ENCODE peak calls at places on chromosomes 13 and 19, in ten cellular contexts. One of them, this sample, is unnamed.

GRCh38 chr13:45592758-45593157 is 22.8 kb downstream of the ERICH6B start:
- DNase-seq in tibial nerve: no peak
- DNase-seq in A549: no peak
- DNase-seq in GM12891: no peak
- DNase-seq in right lobe of liver: no peak
- DNase-seq in uterus: no peak
- DNase-seq in adrenal gland: no peak
- DNase-seq in IMR-90: no peak
- DNase-seq in endothelial cell of umbilical vein: no peak
- DNase-seq in GM12892: no peak
- DNase-seq in this sample: no peak

GRCh38 chr13:74571811-74572210 is 437.6 kb upstream of the KLF12 start:
- DNase-seq in tibial nerve: no peak
- DNase-seq in A549: no peak
- DNase-seq in GM12891: no peak
- DNase-seq in right lobe of liver: no peak
- DNase-seq in uterus: no peak
- DNase-seq in adrenal gland: no peak
- DNase-seq in IMR-90: no peak
- DNase-seq in endothelial cell of umbilical vein: no peak
- DNase-seq in GM12892: no peak
- DNase-seq in this sample: peak; percentile 20

GRCh38 chr19:31349160-31349881 is at the start of gene TSHZ3:
- DNase-seq in tibial nerve: peak; percentile 72
- DNase-seq in A549: peak; percentile 43
- DNase-seq in GM12891: no peak
- DNase-seq in right lobe of liver: peak; percentile 80
- DNase-seq in uterus: peak; percentile 86
- DNase-seq in adrenal gland: peak; percentile 79
- DNase-seq in IMR-90: peak; percentile 87
- DNase-seq in endothelial cell of umbilical vein: peak; percentile 22
- DNase-seq in GM12892: no peak
- DNase-seq in this sample: no peak

GRCh38 chr19:55087542-55087935 is 11.9 kb downstream of the EPS8L1 start:
- DNase-seq in tibial nerve: no peak
- DNase-seq in A549: no peak
- DNase-seq in GM12891: no peak
- DNase-seq in right lobe of liver: no peak
- DNase-seq in uterus: no peak
- DNase-seq in adrenal gland: no peak
- DNase-seq in IMR-90: peak; percentile 16
- DNase-seq in endothelial cell of umbilical vein: no peak
- DNase-seq in GM12892: no peak
- DNase-seq in this sample: no peak

GRCh38 chr19:14566712-14567077 is 5.2 kb downstream of the NDUFB7 start:
- DNase-seq in tibial nerve: no peak
- DNase-seq in A549: no peak
- DNase-seq in GM12891: no peak
- DNase-seq in right lobe of liver: no peak
- DNase-seq in uterus: no peak
- DNase-seq in adrenal gland: no peak
- DNase-seq in IMR-90: no peak
- DNase-seq in endothelial cell of umbilical vein: no peak
- DNase-seq in GM12892: no peak
- DNase-seq in this sample: no peak

GRCh38 chr13:27896726-27897125 is 23.1 kb upstream of the PDX1 start:
- DNase-seq in tibial nerve: no peak
- DNase-seq in A549: no peak
- DNase-seq in GM12891: no peak
- DNase-seq in right lobe of liver: no peak
- DNase-seq in uterus: no peak
- DNase-seq in adrenal gland: no peak
- DNase-seq in IMR-90: no peak
- DNase-seq in endothelial cell of umbilical vein: no peak
- DNase-seq in GM12892: no peak
- DNase-seq in this sample: no peak

GRCh38 chr19:54905908-54906511 is at the start of gene NCR1:
- DNase-seq in tibial nerve: no peak
- DNase-seq in A549: no peak
- DNase-seq in GM12891: no peak
- DNase-seq in right lobe of liver: no peak
- DNase-seq in uterus: no peak
- DNase-seq in adrenal gland: peak; percentile 24
- DNase-seq in IMR-90: no peak
- DNase-seq in endothelial cell of umbilical vein: peak; percentile 37
- DNase-seq in GM12892: no peak
- DNase-seq in this sample: no peak

GRCh38 chr19:35458821-35459391 is 10.8 kb downstream of the FFAR2 start:
- DNase-seq in tibial nerve: no peak
- DNase-seq in A549: no peak
- DNase-seq in GM12891: no peak
- DNase-seq in right lobe of liver: peak; percentile 80
- DNase-seq in uterus: no peak
- DNase-seq in adrenal gland: no peak
- DNase-seq in IMR-90: no peak
- DNase-seq in endothelial cell of umbilical vein: peak; percentile 22
- DNase-seq in GM12892: no peak
- DNase-seq in this sample: no peak

GRCh38 chr19:46631481-46631880 is 4.5 kb downstream of the GNG8 start:
- DNase-seq in tibial nerve: peak; percentile 64
- DNase-seq in A549: no peak
- DNase-seq in GM12891: no peak
- DNase-seq in right lobe of liver: no peak
- DNase-seq in uterus: peak; percentile 86
- DNase-seq in adrenal gland: no peak
- DNase-seq in IMR-90: peak; percentile 61
- DNase-seq in endothelial cell of umbilical vein: no peak
- DNase-seq in GM12892: no peak
- DNase-seq in this sample: no peak

GRCh38 chr13:48255090-48255489 is 22.1 kb downstream of the ITM2B start:
- DNase-seq in tibial nerve: no peak
- DNase-seq in A549: no peak
- DNase-seq in GM12891: no peak
- DNase-seq in right lobe of liver: no peak
- DNase-seq in uterus: no peak
- DNase-seq in adrenal gland: no peak
- DNase-seq in IMR-90: no peak
- DNase-seq in endothelial cell of umbilical vein: no peak
- DNase-seq in GM12892: no peak
- DNase-seq in this sample: no peak

GRCh38 chr13:37074703-37075102 is 15.2 kb upstream of the SUPT20H start:
- DNase-seq in tibial nerve: no peak
- DNase-seq in A549: no peak
- DNase-seq in GM12891: no peak
- DNase-seq in right lobe of liver: no peak
- DNase-seq in uterus: no peak
- DNase-seq in adrenal gland: no peak
- DNase-seq in IMR-90: peak; percentile 49
- DNase-seq in endothelial cell of umbilical vein: peak; percentile 30
- DNase-seq in GM12892: no peak
- DNase-seq in this sample: peak; percentile 15

GRCh38 chr13:24693862-24694471 is 13.8 kb downstream of the ATP12A start:
- DNase-seq in tibial nerve: no peak
- DNase-seq in A549: peak; percentile 70
- DNase-seq in GM12891: peak; percentile 63
- DNase-seq in right lobe of liver: no peak
- DNase-seq in uterus: no peak
- DNase-seq in adrenal gland: peak; percentile 59
- DNase-seq in IMR-90: peak; percentile 55
- DNase-seq in endothelial cell of umbilical vein: peak; percentile 47
- DNase-seq in GM12892: peak; percentile 54
- DNase-seq in this sample: peak; percentile 75

GRCh38 chr13:86633346-86633745 is 834.1 kb upstream of the SLITRK6 start:
- DNase-seq in tibial nerve: no peak
- DNase-seq in A549: no peak
- DNase-seq in GM12891: no peak
- DNase-seq in right lobe of liver: no peak
- DNase-seq in uterus: no peak
- DNase-seq in adrenal gland: no peak
- DNase-seq in IMR-90: no peak
- DNase-seq in endothelial cell of umbilical vein: no peak
- DNase-seq in GM12892: no peak
- DNase-seq in this sample: no peak

GRCh38 chr13:50410921-50411712 is 395.9 kb downstream of the KCNRG start:
- DNase-seq in tibial nerve: no peak
- DNase-seq in A549: peak; percentile 54
- DNase-seq in GM12891: no peak
- DNase-seq in right lobe of liver: no peak
- DNase-seq in uterus: no peak
- DNase-seq in adrenal gland: peak; percentile 69
- DNase-seq in IMR-90: peak; percentile 86
- DNase-seq in endothelial cell of umbilical vein: peak; percentile 94
- DNase-seq in GM12892: no peak
- DNase-seq in this sample: no peak

GRCh38 chr19:4007021-4007835 is at the start of gene PIAS4:
- DNase-seq in tibial nerve: peak; percentile 95
- DNase-seq in A549: peak; percentile 91
- DNase-seq in GM12891: peak; percentile 99
- DNase-seq in right lobe of liver: peak; percentile 96
- DNase-seq in uterus: peak; percentile 97
- DNase-seq in adrenal gland: peak; percentile 96
- DNase-seq in IMR-90: peak; percentile 90
- DNase-seq in endothelial cell of umbilical vein: peak; percentile 95
- DNase-seq in GM12892: peak; percentile 99
- DNase-seq in this sample: peak; percentile 99
- TF ChIP-seq POLR2A in tibial nerve: no peak
- TF ChIP-seq POLR2A in A549: peak; percentile 67
- TF ChIP-seq POLR2A in GM12891: peak; percentile 66
- TF ChIP-seq POLR2A in right lobe of liver: peak; percentile 72
- TF ChIP-seq POLR2A in uterus: peak; percentile 70
- TF ChIP-seq POLR2A in adrenal gland: peak; percentile 71
- TF ChIP-seq POLR2A in IMR-90: peak; percentile 52
- TF ChIP-seq POLR2A in endothelial cell of umbilical vein: peak; percentile 70
- TF ChIP-seq POLR2A in GM12892: peak; percentile 69
- TF ChIP-seq POLR2A in this sample: peak; percentile 57

DNA sequence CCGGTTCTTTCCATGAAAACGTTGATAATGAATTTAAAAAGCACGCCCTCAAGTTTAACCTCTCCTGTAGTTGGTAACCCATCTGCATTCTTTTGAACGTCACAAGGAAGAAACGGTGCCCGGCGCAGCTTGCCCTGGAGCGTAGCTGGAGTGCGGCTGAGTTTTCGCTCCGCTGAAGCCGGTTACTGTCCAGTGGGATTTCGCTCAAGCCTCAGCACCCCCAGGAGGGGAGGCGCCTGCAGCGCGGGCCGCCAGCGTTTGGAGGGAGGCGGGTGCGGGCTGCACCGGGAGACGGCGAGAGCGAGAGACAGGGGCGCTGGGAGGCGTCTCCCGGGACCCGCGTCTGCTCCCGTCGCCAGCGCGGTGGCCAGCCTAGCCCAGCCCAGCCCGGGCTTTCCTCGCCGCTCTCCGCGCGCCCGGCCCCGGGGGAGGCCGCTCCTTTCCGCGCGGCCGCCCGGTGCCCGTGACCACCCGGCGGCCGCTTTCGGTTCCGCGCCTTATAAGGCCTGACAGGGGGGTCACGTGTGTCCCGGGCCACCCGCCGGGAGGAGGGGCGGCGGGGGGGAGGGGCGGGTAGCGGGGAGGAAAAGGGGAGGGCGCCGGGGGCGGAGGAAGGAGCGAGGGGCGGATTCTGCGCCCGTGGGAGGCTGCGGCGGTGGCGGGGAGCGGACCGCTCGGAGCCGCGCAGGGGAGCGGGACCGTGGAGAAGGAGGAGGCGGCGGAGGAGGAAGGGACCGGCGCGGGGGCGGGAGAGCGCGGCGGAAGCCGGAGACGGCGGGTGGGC is 8.3 kb upstream of the DGKH start:
- DNase-seq in tibial nerve: peak; percentile 84
- DNase-seq in A549: peak; percentile 67
- DNase-seq in GM12891: peak; percentile 94
- DNase-seq in right lobe of liver: peak; percentile 95
- DNase-seq in uterus: peak; percentile 92
- DNase-seq in adrenal gland: peak; percentile 91
- DNase-seq in IMR-90: peak; percentile 86
- DNase-seq in endothelial cell of umbilical vein: peak; percentile 83
- DNase-seq in GM12892: peak; percentile 93
- DNase-seq in this sample: peak; percentile 93
- TF ChIP-seq POLR2A in tibial nerve: peak; percentile 69
- TF ChIP-seq POLR2A in A549: peak; percentile 53
- TF ChIP-seq POLR2A in GM12891: peak; percentile 88
- TF ChIP-seq POLR2A in right lobe of liver: peak; percentile 98
- TF ChIP-seq POLR2A in uterus: peak; percentile 95
- TF ChIP-seq POLR2A in adrenal gland: peak; percentile 93
- TF ChIP-seq POLR2A in IMR-90: peak; percentile 96
- TF ChIP-seq POLR2A in endothelial cell of umbilical vein: peak; percentile 93
- TF ChIP-seq POLR2A in GM12892: peak; percentile 98
- TF ChIP-seq POLR2A in this sample: peak; percentile 89

GRCh38 chr13:99498304-99499161 is 2.7 kb upstream of the TM9SF2 start:
- DNase-seq in tibial nerve: peak; percentile 87
- DNase-seq in A549: peak; percentile 91
- DNase-seq in GM12891: peak; percentile 77
- DNase-seq in right lobe of liver: peak; percentile 98
- DNase-seq in uterus: peak; percentile 97
- DNase-seq in adrenal gland: peak; percentile 98
- DNase-seq in IMR-90: peak; percentile 95
- DNase-seq in endothelial cell of umbilical vein: peak; percentile 95
- DNase-seq in GM12892: peak; percentile 82
- DNase-seq in this sample: peak; percentile 95
- TF ChIP-seq POLR2A in tibial nerve: no peak
- TF ChIP-seq POLR2A in A549: peak; percentile 14
- TF ChIP-seq POLR2A in GM12891: peak; percentile 44
- TF ChIP-seq POLR2A in right lobe of liver: peak; percentile 66
- TF ChIP-seq POLR2A in uterus: peak; percentile 58
- TF ChIP-seq POLR2A in adrenal gland: peak; percentile 62
- TF ChIP-seq POLR2A in IMR-90: no peak
- TF ChIP-seq POLR2A in endothelial cell of umbilical vein: peak; percentile 74
- TF ChIP-seq POLR2A in GM12892: peak; percentile 65
- TF ChIP-seq POLR2A in this sample: peak; percentile 70

GRCh38 chr19:38490861-38491260 is 57.4 kb downstream of the RYR1 start:
- DNase-seq in tibial nerve: no peak
- DNase-seq in A549: no peak
- DNase-seq in GM12891: no peak
- DNase-seq in right lobe of liver: no peak
- DNase-seq in uterus: no peak
- DNase-seq in adrenal gland: no peak
- DNase-seq in IMR-90: no peak
- DNase-seq in endothelial cell of umbilical vein: no peak
- DNase-seq in GM12892: no peak
- DNase-seq in this sample: no peak

GRCh38 chr19:38492147-38492813 is 58.8 kb downstream of the RYR1 start:
- DNase-seq in tibial nerve: no peak
- DNase-seq in A549: no peak
- DNase-seq in GM12891: no peak
- DNase-seq in right lobe of liver: no peak
- DNase-seq in uterus: no peak
- DNase-seq in adrenal gland: no peak
- DNase-seq in IMR-90: no peak
- DNase-seq in endothelial cell of umbilical vein: no peak
- DNase-seq in GM12892: no peak
- DNase-seq in this sample: no peak

GRCh38 chr19:38496116-38496515 is 62.6 kb downstream of the RYR1 start:
- DNase-seq in tibial nerve: no peak
- DNase-seq in A549: no peak
- DNase-seq in GM12891: no peak
- DNase-seq in right lobe of liver: no peak
- DNase-seq in uterus: no peak
- DNase-seq in adrenal gland: no peak
- DNase-seq in IMR-90: no peak
- DNase-seq in endothelial cell of umbilical vein: no peak
- DNase-seq in GM12892: no peak
- DNase-seq in this sample: no peak

GRCh38 chr19:38496603-38497487 is 63.4 kb downstream of the RYR1 start:
- DNase-seq in tibial nerve: no peak
- DNase-seq in A549: no peak
- DNase-seq in GM12891: no peak
- DNase-seq in right lobe of liver: no peak
- DNase-seq in uterus: peak; percentile 20
- DNase-seq in adrenal gland: peak; percentile 77
- DNase-seq in IMR-90: no peak
- DNase-seq in endothelial cell of umbilical vein: no peak
- DNase-seq in GM12892: no peak
- DNase-seq in this sample: no peak

GRCh38 chr19:38494379-38494778 is 60.9 kb downstream of the RYR1 start:
- DNase-seq in tibial nerve: no peak
- DNase-seq in A549: no peak
- DNase-seq in GM12891: no peak
- DNase-seq in right lobe of liver: no peak
- DNase-seq in uterus: no peak
- DNase-seq in adrenal gland: no peak
- DNase-seq in IMR-90: no peak
- DNase-seq in endothelial cell of umbilical vein: no peak
- DNase-seq in GM12892: no peak
- DNase-seq in this sample: no peak
- TF ChIP-seq POLR2A in tibial nerve: no peak
- TF ChIP-seq POLR2A in A549: no peak
- TF ChIP-seq POLR2A in GM12891: no peak
- TF ChIP-seq POLR2A in right lobe of liver: no peak
- TF ChIP-seq POLR2A in uterus: no peak
- TF ChIP-seq POLR2A in adrenal gland: no peak
- TF ChIP-seq POLR2A in IMR-90: no peak
- TF ChIP-seq POLR2A in endothelial cell of umbilical vein: no peak
- TF ChIP-seq POLR2A in GM12892: no peak
- TF ChIP-seq POLR2A in this sample: no peak

This sample was measured in erythroblast.